ENCODE peak calls at places on chromosomes 13 and 19, in seven cellular contexts. One of them, this sample, is unnamed.
A peak's percentile ranks its signal among the peaks of the same experiment; 100 is the strongest.

GRCh38 chr13:106033634-106034033 is 501.8 kb downstream of the EFNB2 start:
- DNase-seq in NCI-H510A treated with DMSO at 0.1 percent for 48 hours: no peak
- DNase-seq in osteoblast: no peak
- DNase-seq in NCI-H2081: no peak
- DNase-seq in LoVo: no peak
- DNase-seq in A172: no peak
- DNase-seq in CD8-positive, alpha-beta T cell: no peak
- DNase-seq in this sample: no peak

GRCh38 chr13:102580552-102581169 is 16.1 kb upstream of the TPP2 start:
- DNase-seq in NCI-H510A treated with DMSO at 0.1 percent for 48 hours: peak; percentile 44
- DNase-seq in osteoblast: peak; percentile 75
- DNase-seq in NCI-H2081: peak; percentile 66
- DNase-seq in LoVo: peak; percentile 73
- DNase-seq in A172: peak; percentile 62
- DNase-seq in CD8-positive, alpha-beta T cell: peak; percentile 20
- DNase-seq in this sample: peak; percentile 65

GRCh38 chr13:94020833-94021232 is 458.6 kb downstream of the DCT start:
- DNase-seq in NCI-H510A treated with DMSO at 0.1 percent for 48 hours: no peak
- DNase-seq in osteoblast: peak; percentile 58
- DNase-seq in NCI-H2081: no peak
- DNase-seq in LoVo: no peak
- DNase-seq in A172: peak; percentile 60
- DNase-seq in CD8-positive, alpha-beta T cell: no peak
- DNase-seq in this sample: peak; percentile 65

GRCh38 chr19:17716309-17716929 is 2.9 kb upstream of the MAP1S start:
- DNase-seq in NCI-H510A treated with DMSO at 0.1 percent for 48 hours: no peak
- DNase-seq in osteoblast: no peak
- DNase-seq in NCI-H2081: no peak
- DNase-seq in LoVo: no peak
- DNase-seq in A172: no peak
- DNase-seq in CD8-positive, alpha-beta T cell: no peak
- DNase-seq in this sample: no peak

GRCh38 chr19:2207991-2208860 is 27.9 kb downstream of the PLEKHJ1 start:
- DNase-seq in NCI-H510A treated with DMSO at 0.1 percent for 48 hours: no peak
- DNase-seq in osteoblast: peak; percentile 100
- DNase-seq in NCI-H2081: no peak
- DNase-seq in LoVo: no peak
- DNase-seq in A172: peak; percentile 92
- DNase-seq in CD8-positive, alpha-beta T cell: peak; percentile 46
- DNase-seq in this sample: no peak

GRCh38 chr13:48155850-48156249 is 60.9 kb upstream of the MED4 start:
- DNase-seq in NCI-H510A treated with DMSO at 0.1 percent for 48 hours: no peak
- DNase-seq in osteoblast: no peak
- DNase-seq in NCI-H2081: no peak
- DNase-seq in LoVo: peak; percentile 80
- DNase-seq in A172: peak; percentile 84
- DNase-seq in CD8-positive, alpha-beta T cell: peak; percentile 62
- DNase-seq in this sample: no peak

GRCh38 chr13:105773887-105774538 is 761.4 kb downstream of the EFNB2 start:
- DNase-seq in NCI-H510A treated with DMSO at 0.1 percent for 48 hours: no peak
- DNase-seq in osteoblast: peak; percentile 51
- DNase-seq in NCI-H2081: no peak
- DNase-seq in LoVo: peak; percentile 64
- DNase-seq in A172: peak; percentile 82
- DNase-seq in CD8-positive, alpha-beta T cell: no peak
- DNase-seq in this sample: peak; percentile 76

GRCh38 chr19:41223431-41224234 is 4.6 kb downstream of the AXL start:
- DNase-seq in NCI-H510A treated with DMSO at 0.1 percent for 48 hours: no peak
- DNase-seq in osteoblast: peak; percentile 97
- DNase-seq in NCI-H2081: no peak
- DNase-seq in LoVo: peak; percentile 51
- DNase-seq in A172: peak; percentile 98
- DNase-seq in CD8-positive, alpha-beta T cell: no peak
- DNase-seq in this sample: peak; percentile 91

GRCh38 chr19:44847144-44848035 is 1.3 kb downstream of the NECTIN2 start:
- DNase-seq in NCI-H510A treated with DMSO at 0.1 percent for 48 hours: peak; percentile 81
- DNase-seq in osteoblast: peak; percentile 91
- DNase-seq in NCI-H2081: no peak
- DNase-seq in LoVo: peak; percentile 56
- DNase-seq in A172: peak; percentile 15
- DNase-seq in CD8-positive, alpha-beta T cell: no peak
- DNase-seq in this sample: peak; percentile 80

GRCh38 chr13:25541434-25542123 is 169.8 kb downstream of the ATP8A2 start:
- DNase-seq in NCI-H510A treated with DMSO at 0.1 percent for 48 hours: no peak
- DNase-seq in osteoblast: no peak
- DNase-seq in NCI-H2081: no peak
- DNase-seq in LoVo: no peak
- DNase-seq in A172: no peak
- DNase-seq in CD8-positive, alpha-beta T cell: no peak
- DNase-seq in this sample: no peak

GRCh38 chr19:9566729-9567128 is 17.6 kb downstream of the ZNF121 start:
- DNase-seq in NCI-H510A treated with DMSO at 0.1 percent for 48 hours: no peak
- DNase-seq in osteoblast: no peak
- DNase-seq in NCI-H2081: no peak
- DNase-seq in LoVo: no peak
- DNase-seq in A172: no peak
- DNase-seq in CD8-positive, alpha-beta T cell: no peak
- DNase-seq in this sample: no peak

GRCh38 chr19:41926028-41926860 is 2.0 kb downstream of the ERFL start:
- DNase-seq in NCI-H510A treated with DMSO at 0.1 percent for 48 hours: peak; percentile 67
- DNase-seq in osteoblast: no peak
- DNase-seq in NCI-H2081: no peak
- DNase-seq in LoVo: no peak
- DNase-seq in A172: no peak
- DNase-seq in CD8-positive, alpha-beta T cell: peak; percentile 19
- DNase-seq in this sample: no peak

GRCh38 chr13:48851707-48852106 is 124.0 kb upstream of the FNDC3A start:
- DNase-seq in NCI-H510A treated with DMSO at 0.1 percent for 48 hours: no peak
- DNase-seq in osteoblast: no peak
- DNase-seq in NCI-H2081: no peak
- DNase-seq in LoVo: no peak
- DNase-seq in A172: no peak
- DNase-seq in CD8-positive, alpha-beta T cell: no peak
- DNase-seq in this sample: no peak

GRCh38 chr19:46815833-46816627 is 27.6 kb upstream of the SLC1A5 start:
- DNase-seq in NCI-H510A treated with DMSO at 0.1 percent for 48 hours: no peak
- DNase-seq in osteoblast: no peak
- DNase-seq in NCI-H2081: no peak
- DNase-seq in LoVo: no peak
- DNase-seq in A172: no peak
- DNase-seq in CD8-positive, alpha-beta T cell: no peak
- DNase-seq in this sample: no peak

GRCh38 chr19:7904074-7905020 is 670 bp downstream of the MAP2K7 start:
- DNase-seq in NCI-H510A treated with DMSO at 0.1 percent for 48 hours: no peak
- DNase-seq in osteoblast: peak; percentile 96
- DNase-seq in NCI-H2081: no peak
- DNase-seq in LoVo: peak; percentile 55
- DNase-seq in A172: no peak
- DNase-seq in CD8-positive, alpha-beta T cell: peak; percentile 91
- DNase-seq in this sample: no peak

GRCh38 chr13:100646030-100646673 is 28.4 kb downstream of the TMTC4 start:
- DNase-seq in NCI-H510A treated with DMSO at 0.1 percent for 48 hours: peak; percentile 42
- DNase-seq in osteoblast: peak; percentile 87
- DNase-seq in NCI-H2081: peak; percentile 89
- DNase-seq in LoVo: no peak
- DNase-seq in A172: peak; percentile 19
- DNase-seq in CD8-positive, alpha-beta T cell: no peak
- DNase-seq in this sample: no peak

GRCh38 chr19:57903298-57904174 is 12.9 kb downstream of the ZNF417 start:
- DNase-seq in NCI-H510A treated with DMSO at 0.1 percent for 48 hours: no peak
- DNase-seq in osteoblast: peak; percentile 83
- DNase-seq in NCI-H2081: peak; percentile 42
- DNase-seq in LoVo: peak; percentile 32
- DNase-seq in A172: peak; percentile 25
- DNase-seq in CD8-positive, alpha-beta T cell: no peak
- DNase-seq in this sample: no peak

GRCh38 chr19:49343127-49343526 is 7.9 kb downstream of the CD37 start:
- DNase-seq in NCI-H510A treated with DMSO at 0.1 percent for 48 hours: no peak
- DNase-seq in osteoblast: peak; percentile 67
- DNase-seq in NCI-H2081: no peak
- DNase-seq in LoVo: no peak
- DNase-seq in A172: no peak
- DNase-seq in CD8-positive, alpha-beta T cell: no peak
- DNase-seq in this sample: no peak

GRCh38 chr13:35927554-35927953 is 203.6 kb downstream of the DCLK1 start:
- DNase-seq in NCI-H510A treated with DMSO at 0.1 percent for 48 hours: no peak
- DNase-seq in osteoblast: peak; percentile 18
- DNase-seq in NCI-H2081: no peak
- DNase-seq in LoVo: no peak
- DNase-seq in A172: peak; percentile 98
- DNase-seq in CD8-positive, alpha-beta T cell: no peak
- DNase-seq in this sample: no peak

GRCh38 chr13:36282818-36283432 is 14.7 kb downstream of the CCDC169 start:
- DNase-seq in NCI-H510A treated with DMSO at 0.1 percent for 48 hours: peak; percentile 48
- DNase-seq in osteoblast: peak; percentile 26
- DNase-seq in NCI-H2081: peak; percentile 37
- DNase-seq in LoVo: peak; percentile 52
- DNase-seq in A172: peak; percentile 14
- DNase-seq in CD8-positive, alpha-beta T cell: no peak
- DNase-seq in this sample: peak; percentile 38

GRCh38 chr19:17243340-17243853 is 2.3 kb downstream of the NR2F6 start:
- DNase-seq in NCI-H510A treated with DMSO at 0.1 percent for 48 hours: no peak
- DNase-seq in osteoblast: peak; percentile 84
- DNase-seq in NCI-H2081: no peak
- DNase-seq in LoVo: no peak
- DNase-seq in A172: no peak
- DNase-seq in CD8-positive, alpha-beta T cell: no peak
- DNase-seq in this sample: no peak

GRCh38 chr19:3792114-3792513 is 5.9 kb upstream of the MATK start:
- DNase-seq in NCI-H510A treated with DMSO at 0.1 percent for 48 hours: no peak
- DNase-seq in osteoblast: no peak
- DNase-seq in NCI-H2081: no peak
- DNase-seq in LoVo: no peak
- DNase-seq in A172: peak; percentile 25
- DNase-seq in CD8-positive, alpha-beta T cell: peak; percentile 6
- DNase-seq in this sample: no peak

GRCh38 chr13:111480976-111481375 is 160.5 kb downstream of the TEX29 start:
- DNase-seq in NCI-H510A treated with DMSO at 0.1 percent for 48 hours: peak; percentile 95
- DNase-seq in osteoblast: no peak
- DNase-seq in NCI-H2081: peak; percentile 98
- DNase-seq in LoVo: no peak
- DNase-seq in A172: no peak
- DNase-seq in CD8-positive, alpha-beta T cell: no peak
- DNase-seq in this sample: no peak

GRCh38 chr13:61466280-61466679 is 50.6 kb upstream of the PCDH20 start:
- DNase-seq in NCI-H510A treated with DMSO at 0.1 percent for 48 hours: no peak
- DNase-seq in osteoblast: no peak
- DNase-seq in NCI-H2081: no peak
- DNase-seq in LoVo: no peak
- DNase-seq in A172: peak; percentile 1
- DNase-seq in CD8-positive, alpha-beta T cell: no peak
- DNase-seq in this sample: no peak

GRCh38 chr19:16027528-16027927 is 48.8 kb upstream of the TPM4 start:
- DNase-seq in NCI-H510A treated with DMSO at 0.1 percent for 48 hours: no peak
- DNase-seq in osteoblast: peak; percentile 62
- DNase-seq in NCI-H2081: no peak
- DNase-seq in LoVo: no peak
- DNase-seq in A172: no peak
- DNase-seq in CD8-positive, alpha-beta T cell: no peak
- DNase-seq in this sample: no peak

GRCh38 chr13:51396352-51396751 is 56.5 kb downstream of the INTS6 start:
- DNase-seq in NCI-H510A treated with DMSO at 0.1 percent for 48 hours: no peak
- DNase-seq in osteoblast: peak; percentile 39
- DNase-seq in NCI-H2081: no peak
- DNase-seq in LoVo: no peak
- DNase-seq in A172: no peak
- DNase-seq in CD8-positive, alpha-beta T cell: no peak
- DNase-seq in this sample: no peak

GRCh38 chr13:80436571-80437169 is 95.7 kb upstream of the SPRY2 start:
- DNase-seq in NCI-H510A treated with DMSO at 0.1 percent for 48 hours: no peak
- DNase-seq in osteoblast: no peak
- DNase-seq in NCI-H2081: no peak
- DNase-seq in LoVo: no peak
- DNase-seq in A172: no peak
- DNase-seq in CD8-positive, alpha-beta T cell: no peak
- DNase-seq in this sample: no peak

GRCh38 chr19:16527971-16528521 is 14.2 kb downstream of the CHERP start:
- DNase-seq in NCI-H510A treated with DMSO at 0.1 percent for 48 hours: no peak
- DNase-seq in osteoblast: peak; percentile 93
- DNase-seq in NCI-H2081: no peak
- DNase-seq in LoVo: no peak
- DNase-seq in A172: no peak
- DNase-seq in CD8-positive, alpha-beta T cell: peak; percentile 63
- DNase-seq in this sample: no peak

GRCh38 chr13:107375701-107376350 is 807.9 kb upstream of the ARGLU1 start:
- DNase-seq in NCI-H510A treated with DMSO at 0.1 percent for 48 hours: no peak
- DNase-seq in osteoblast: no peak
- DNase-seq in NCI-H2081: peak; percentile 65
- DNase-seq in LoVo: no peak
- DNase-seq in A172: no peak
- DNase-seq in CD8-positive, alpha-beta T cell: no peak
- DNase-seq in this sample: no peak

GRCh38 chr13:26247011-26247410 is 6.9 kb upstream of the CDK8 start:
- DNase-seq in NCI-H510A treated with DMSO at 0.1 percent for 48 hours: no peak
- DNase-seq in osteoblast: no peak
- DNase-seq in NCI-H2081: peak; percentile 5
- DNase-seq in LoVo: no peak
- DNase-seq in A172: no peak
- DNase-seq in CD8-positive, alpha-beta T cell: no peak
- DNase-seq in this sample: no peak

GRCh38 chr19:54426291-54426918 is 11.1 kb downstream of the TTYH1 start:
- DNase-seq in NCI-H510A treated with DMSO at 0.1 percent for 48 hours: no peak
- DNase-seq in osteoblast: peak; percentile 85
- DNase-seq in NCI-H2081: no peak
- DNase-seq in LoVo: no peak
- DNase-seq in A172: no peak
- DNase-seq in CD8-positive, alpha-beta T cell: no peak
- DNase-seq in this sample: peak; percentile 74